ENCODE peak calls at places on chromosomes 11 and 22, in seven cellular contexts. One of them, this sample, is unnamed.
A peak's percentile ranks its signal among the peaks of the same experiment; 100 is the strongest.

GRCh38 chr11:116310215-116310614 is 462.6 kb downstream of the BUD13 start:
- DNase-seq in lung: no peak
- DNase-seq in bronchial epithelial cell: no peak
- DNase-seq in lower lobe of right lung: no peak
- DNase-seq in prostate gland: no peak
- DNase-seq in ovary: no peak
- DNase-seq in mammary epithelial cell: no peak
- DNase-seq in this sample: no peak

GRCh38 chr11:15828241-15828903 is 528.0 kb downstream of the SOX6 start:
- DNase-seq in mammary epithelial cell: no peak
- DNase-seq in ovary: no peak
- DNase-seq in bronchial epithelial cell: no peak
- DNase-seq in lower lobe of right lung: no peak
- DNase-seq in lung: peak; percentile 20
- DNase-seq in prostate gland: no peak
- DNase-seq in this sample: no peak

GRCh38 chr11:63670738-63671321 is 346 bp downstream of the ATL3 start:
- DNase-seq in lung: peak; percentile 61
- DNase-seq in mammary epithelial cell: peak; percentile 44
- DNase-seq in lower lobe of right lung: peak; percentile 75
- DNase-seq in prostate gland: peak; percentile 54
- DNase-seq in ovary: peak; percentile 64
- DNase-seq in bronchial epithelial cell: no peak
- DNase-seq in this sample: peak; percentile 77

GRCh38 chr11:70498171-70498571 is 99.8 kb downstream of the CTTN start:
- DNase-seq in bronchial epithelial cell: no peak
- DNase-seq in prostate gland: no peak
- DNase-seq in lower lobe of right lung: peak; percentile 12
- DNase-seq in mammary epithelial cell: no peak
- DNase-seq in lung: no peak
- DNase-seq in ovary: peak; percentile 2
- DNase-seq in this sample: no peak

GRCh38 chr11:119481667-119482400 is 58.9 kb upstream of the THY1 start:
- DNase-seq in ovary: no peak
- DNase-seq in mammary epithelial cell: no peak
- DNase-seq in prostate gland: no peak
- DNase-seq in bronchial epithelial cell: no peak
- DNase-seq in lung: no peak
- DNase-seq in lower lobe of right lung: no peak
- DNase-seq in this sample: no peak

GRCh38 chr11:20125927-20126326 is 34.3 kb downstream of the DBX1 start:
- DNase-seq in lower lobe of right lung: no peak
- DNase-seq in prostate gland: no peak
- DNase-seq in bronchial epithelial cell: peak; percentile 64
- DNase-seq in lung: no peak
- DNase-seq in ovary: no peak
- DNase-seq in mammary epithelial cell: peak; percentile 71
- DNase-seq in this sample: peak; percentile 21

GRCh38 chr22:24417901-24418641 is 9.3 kb upstream of the ADORA2A start:
- DNase-seq in bronchial epithelial cell: peak; percentile 57
- DNase-seq in mammary epithelial cell: no peak
- DNase-seq in ovary: no peak
- DNase-seq in lower lobe of right lung: peak; percentile 30
- DNase-seq in lung: no peak
- DNase-seq in prostate gland: no peak
- DNase-seq in this sample: no peak

GRCh38 chr11:96134622-96135021 is 208.4 kb downstream of the MAML2 start:
- DNase-seq in lower lobe of right lung: no peak
- DNase-seq in bronchial epithelial cell: peak; percentile 73
- DNase-seq in ovary: no peak
- DNase-seq in lung: no peak
- DNase-seq in prostate gland: no peak
- DNase-seq in mammary epithelial cell: peak; percentile 55
- DNase-seq in this sample: no peak

GRCh38 chr11:125457814-125458343 is 38.2 kb downstream of the FEZ1 start:
- DNase-seq in lung: peak; percentile 39
- DNase-seq in ovary: no peak
- DNase-seq in bronchial epithelial cell: no peak
- DNase-seq in lower lobe of right lung: no peak
- DNase-seq in mammary epithelial cell: no peak
- DNase-seq in prostate gland: no peak
- DNase-seq in this sample: peak; percentile 80

GRCh38 chr11:117201906-117202305 is 2.7 kb downstream of the TAGLN start:
- DNase-seq in lung: no peak
- DNase-seq in bronchial epithelial cell: no peak
- DNase-seq in ovary: no peak
- DNase-seq in lower lobe of right lung: no peak
- DNase-seq in mammary epithelial cell: no peak
- DNase-seq in prostate gland: no peak
- DNase-seq in this sample: no peak

GRCh38 chr11:60891103-60891741 is 15.2 kb downstream of the PRPF19 start:
- DNase-seq in lower lobe of right lung: no peak
- DNase-seq in bronchial epithelial cell: no peak
- DNase-seq in mammary epithelial cell: no peak
- DNase-seq in prostate gland: no peak
- DNase-seq in lung: no peak
- DNase-seq in ovary: peak; percentile 77
- DNase-seq in this sample: no peak

DNA sequence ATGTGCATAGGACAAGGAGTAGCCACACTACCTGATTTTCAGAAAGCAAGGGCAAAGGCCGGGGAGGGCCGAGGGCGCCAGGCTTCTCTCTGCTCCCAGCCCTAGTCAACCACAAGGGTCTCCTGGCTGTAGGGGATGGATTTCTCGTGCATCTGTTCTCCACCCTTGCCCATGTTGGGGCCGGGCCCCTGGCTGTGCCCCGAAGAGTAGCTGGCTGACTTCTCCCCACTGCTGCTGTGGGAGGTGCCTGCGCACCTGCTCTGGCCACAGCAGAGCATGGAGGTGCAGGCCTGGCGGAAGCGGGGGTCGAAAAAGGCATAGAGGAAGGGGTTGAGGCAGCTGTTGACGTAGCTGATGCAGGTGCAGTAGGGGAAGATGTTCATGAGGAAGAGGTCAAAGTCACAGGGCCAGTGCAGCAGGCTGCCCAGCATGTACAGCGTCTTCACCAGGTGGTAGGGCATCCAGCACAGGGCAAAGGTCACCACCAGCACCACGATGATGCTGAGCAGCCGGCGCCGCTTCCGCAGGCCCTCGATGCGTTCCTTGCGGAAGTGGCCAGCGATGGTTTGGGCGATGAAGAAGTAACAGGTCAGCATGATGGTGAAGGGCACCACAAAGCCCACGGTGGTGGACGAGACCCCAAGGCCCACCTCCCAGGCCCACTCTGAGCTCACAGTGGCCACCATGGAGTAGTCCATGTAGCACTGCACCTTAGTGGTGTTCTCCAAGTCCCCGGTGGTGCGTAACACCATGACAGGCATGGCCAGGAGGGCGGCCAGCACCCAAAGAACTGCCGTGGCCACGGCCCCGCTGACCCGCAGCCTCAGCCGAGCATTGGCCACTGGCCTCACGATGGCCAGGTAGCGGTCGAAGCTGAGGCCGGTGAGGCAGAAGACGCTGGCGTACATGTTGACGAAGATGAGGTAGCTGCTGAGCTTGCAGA is 1.0 kb downstream of the APLNR start:
- DNase-seq in bronchial epithelial cell: no peak
- DNase-seq in mammary epithelial cell: no peak
- DNase-seq in lower lobe of right lung: no peak
- DNase-seq in ovary: no peak
- DNase-seq in lung: no peak
- DNase-seq in prostate gland: no peak
- DNase-seq in this sample: no peak
- H3K4me3 ChIP-seq in bronchial epithelial cell: no peak overlapping the region
- H3K4me3 ChIP-seq in mammary epithelial cell: no peak overlapping the region
- H3K4me3 ChIP-seq in lower lobe of right lung: peak overlapping the region; percentile 19
- H3K4me3 ChIP-seq in ovary: no peak overlapping the region
- H3K4me3 ChIP-seq in lung: no peak overlapping the region
- H3K4me3 ChIP-seq in prostate gland: no peak overlapping the region
- H3K4me3 ChIP-seq in this sample: no peak overlapping the region

DNA sequence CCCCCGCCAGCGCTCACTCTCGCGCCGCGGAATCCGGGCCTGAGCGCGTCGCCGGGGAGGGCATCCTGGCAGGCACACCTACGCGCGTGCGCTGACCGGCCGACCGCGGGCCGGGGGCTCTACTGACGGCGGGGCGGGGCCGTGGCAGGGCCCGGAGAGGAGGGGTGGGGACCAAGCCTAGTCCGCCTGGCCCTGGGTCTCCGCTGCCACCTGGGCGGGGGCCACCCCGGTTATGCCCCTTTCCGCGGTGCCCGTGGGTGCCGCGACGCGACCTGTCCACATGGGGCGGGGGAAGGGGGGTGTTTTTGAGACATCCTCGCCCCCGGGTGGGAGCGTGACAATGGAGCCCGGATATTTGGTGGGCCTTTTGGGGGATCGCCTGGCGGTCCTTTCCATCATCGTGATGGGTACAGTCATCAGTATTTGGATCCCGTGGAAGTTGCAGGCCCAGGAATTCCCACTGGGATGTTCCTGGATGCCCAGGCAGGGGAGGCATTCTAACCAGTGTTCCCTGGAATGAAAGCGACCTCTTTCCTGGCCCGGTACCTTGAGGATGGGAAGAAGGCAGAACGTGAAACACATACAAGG is 2.2 kb downstream of the NCAM1 start:
- DNase-seq in lung: no peak
- DNase-seq in mammary epithelial cell: no peak
- DNase-seq in lower lobe of right lung: no peak
- DNase-seq in ovary: peak; percentile 41
- DNase-seq in prostate gland: no peak
- DNase-seq in bronchial epithelial cell: no peak
- DNase-seq in this sample: peak; percentile 1
- H3K27me3 ChIP-seq in lung: peaks cover 4% of the 10 kb centered on the region
- H3K27me3 ChIP-seq in mammary epithelial cell: peaks cover 47% of the 10 kb centered on the region
- H3K27me3 ChIP-seq in lower lobe of right lung: peaks cover 69% of the 10 kb centered on the region
- H3K27me3 ChIP-seq in ovary: no peaks in the 10 kb centered on the region
- H3K27me3 ChIP-seq in prostate gland: peaks cover 14% of the 10 kb centered on the region
- H3K27me3 ChIP-seq in bronchial epithelial cell: peaks cover 27% of the 10 kb centered on the region
- H3K27me3 ChIP-seq in this sample: no peaks in the 10 kb centered on the region

GRCh38 chr11:57347336-57347735 is 9.2 kb downstream of the P2RX3 start:
- DNase-seq in mammary epithelial cell: no peak
- DNase-seq in ovary: no peak
- DNase-seq in lower lobe of right lung: no peak
- DNase-seq in bronchial epithelial cell: no peak
- DNase-seq in prostate gland: no peak
- DNase-seq in lung: no peak
- DNase-seq in this sample: no peak
- H3K4me3 ChIP-seq in mammary epithelial cell: no peak overlapping the region
- H3K4me3 ChIP-seq in ovary: no peak overlapping the region
- H3K4me3 ChIP-seq in lower lobe of right lung: no peak overlapping the region
- H3K4me3 ChIP-seq in bronchial epithelial cell: no peak overlapping the region
- H3K4me3 ChIP-seq in prostate gland: no peak overlapping the region
- H3K4me3 ChIP-seq in lung: no peak overlapping the region
- H3K4me3 ChIP-seq in this sample: no peak overlapping the region

GRCh38 chr11:7573193-7573557 is 59.4 kb downstream of the PPFIBP2 start:
- DNase-seq in lower lobe of right lung: no peak
- DNase-seq in prostate gland: no peak
- DNase-seq in ovary: no peak
- DNase-seq in mammary epithelial cell: no peak
- DNase-seq in bronchial epithelial cell: no peak
- DNase-seq in lung: no peak
- DNase-seq in this sample: no peak
- H3K27me3 ChIP-seq in lower lobe of right lung: no peaks in the 10 kb centered on the region
- H3K27me3 ChIP-seq in prostate gland: no peaks in the 10 kb centered on the region
- H3K27me3 ChIP-seq in ovary: no peaks in the 10 kb centered on the region
- H3K27me3 ChIP-seq in mammary epithelial cell: no peaks in the 10 kb centered on the region
- H3K27me3 ChIP-seq in bronchial epithelial cell: no peaks in the 10 kb centered on the region
- H3K27me3 ChIP-seq in lung: no peaks in the 10 kb centered on the region
- H3K27me3 ChIP-seq in this sample: no peaks in the 10 kb centered on the region

DNA sequence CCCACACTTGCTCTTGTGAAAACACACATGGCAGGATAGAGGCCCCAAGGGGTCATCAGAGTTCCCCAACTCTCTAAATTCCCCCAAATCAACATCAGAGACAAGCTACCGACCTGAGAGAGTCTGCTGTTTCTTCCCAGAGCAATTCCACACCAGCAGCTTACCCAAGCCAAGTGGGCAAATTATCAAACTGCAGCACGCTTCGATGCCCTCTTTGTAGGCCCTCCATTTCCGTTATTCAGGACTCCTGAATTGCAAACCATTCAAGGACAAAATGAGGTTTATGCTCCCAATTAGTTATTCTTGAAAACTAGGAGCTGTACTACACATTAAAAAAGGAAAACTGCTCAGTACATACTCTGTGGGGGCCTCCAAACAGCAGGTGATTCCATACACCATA is 235.0 kb downstream of the CADM1 start:
- DNase-seq in bronchial epithelial cell: no peak
- DNase-seq in lung: no peak
- DNase-seq in prostate gland: no peak
- DNase-seq in mammary epithelial cell: no peak
- DNase-seq in ovary: no peak
- DNase-seq in lower lobe of right lung: no peak
- DNase-seq in this sample: no peak
- H3K4me3 ChIP-seq in bronchial epithelial cell: no peak overlapping the region
- H3K4me3 ChIP-seq in lung: no peak overlapping the region
- H3K4me3 ChIP-seq in prostate gland: no peak overlapping the region
- H3K4me3 ChIP-seq in mammary epithelial cell: no peak overlapping the region
- H3K4me3 ChIP-seq in ovary: no peak overlapping the region
- H3K4me3 ChIP-seq in lower lobe of right lung: no peak overlapping the region
- H3K4me3 ChIP-seq in this sample: no peak overlapping the region

GRCh38 chr11:35580397-35580781 is 37.9 kb upstream of the FJX1 start:
- DNase-seq in ovary: no peak
- DNase-seq in mammary epithelial cell: no peak
- DNase-seq in lower lobe of right lung: no peak
- DNase-seq in lung: no peak
- DNase-seq in bronchial epithelial cell: no peak
- DNase-seq in prostate gland: no peak
- DNase-seq in this sample: no peak
- H3K27me3 ChIP-seq in ovary: no peaks in the 10 kb centered on the region
- H3K27me3 ChIP-seq in mammary epithelial cell: no peaks in the 10 kb centered on the region
- H3K27me3 ChIP-seq in lower lobe of right lung: no peaks in the 10 kb centered on the region
- H3K27me3 ChIP-seq in lung: no peaks in the 10 kb centered on the region
- H3K27me3 ChIP-seq in bronchial epithelial cell: no peaks in the 10 kb centered on the region
- H3K27me3 ChIP-seq in prostate gland: no peaks in the 10 kb centered on the region
- H3K27me3 ChIP-seq in this sample: no peaks in the 10 kb centered on the region